ENCODE peak calls at places on chromosomes 5 and 9, in five cellular contexts. Z, K, N, X and E are unnamed samples.

GRCh38 chr5:66713998-66714397 is 117.8 kb downstream of the MAST4 start:
- DNase-seq in K (no peak), Z (no peak), X (no peak), N (peak; percentile 66), E (no peak)

GRCh38 chr5:89728750-89729149 is 680.8 kb downstream of the CETN3 start:
- DNase-seq in K (peak; percentile 76), X (peak; percentile 47), N (no peak), Z (no peak), E (no peak)

GRCh38 chr5:90878549-90879196 is 320.1 kb downstream of the ADGRV1 start:
- DNase-seq in K (peak; percentile 68), Z (no peak), X (no peak), N (no peak), E (no peak)

GRCh38 chr9:114218264-114219120 is 63.2 kb downstream of the COL27A1 start:
- DNase-seq in K (no peak), N (no peak), Z (no peak), X (no peak), E (no peak)

GRCh38 chr9:100601216-100601615 is 23.3 kb downstream of the CAVIN4 start:
- DNase-seq in K (peak; percentile 54), N (peak; percentile 89), X (peak; percentile 26), Z (peak; percentile 55), E (peak; percentile 90)

GRCh38 chr5:180803181-180804128 is 849 bp upstream of the MGAT1 start:
- DNase-seq in Z (no peak), N (peak; percentile 86), K (no peak), X (peak; percentile 59), E (peak; percentile 77)

GRCh38 chr9:116543731-116544400 is 143.2 kb upstream of the TRIM32 start:
- DNase-seq in K (peak; percentile 65), X (no peak), N (no peak), Z (no peak), E (no peak)

GRCh38 chr5:103364074-103364473 is 105.5 kb downstream of the MACIR start:
- DNase-seq in K (no peak), N (no peak), Z (no peak), X (no peak), E (no peak)

GRCh38 chr5:167633931-167634341 is 657.5 kb upstream of the WWC1 start:
- DNase-seq in Z (no peak), K (peak; percentile 81), X (no peak), N (no peak), E (no peak)

GRCh38 chr9:83062653-83063527 is at the start of gene RASEF:
- DNase-seq in K (peak; percentile 6), N (peak; percentile 89), X (peak; percentile 70), Z (peak; percentile 57), E (peak; percentile 88)

GRCh38 chr5:77993799-77994318 is 217.7 kb upstream of the TBCA start:
- DNase-seq in Z (no peak), K (no peak), X (no peak), N (no peak), E (peak; percentile 31)

GRCh38 chr5:43006411-43007202 is 33.5 kb downstream of the ANXA2R start:
- DNase-seq in X (no peak), N (no peak), K (no peak), Z (no peak), E (no peak)

GRCh38 chr5:169980418-169981053 is at the start of gene INSYN2B:
- DNase-seq in N (peak; percentile 96), X (peak; percentile 71), Z (peak; percentile 44), K (peak; percentile 93), E (peak; percentile 96)

GRCh38 chr5:57532513-57533497 is 50.2 kb upstream of the ACTBL2 start:
- DNase-seq in X (no peak), N (no peak), Z (no peak), K (peak; percentile 34), E (no peak)

GRCh38 chr5:10635257-10635860 is 71.5 kb downstream of the ANKRD33B start:
- DNase-seq in N (peak; percentile 63), Z (no peak), K (peak; percentile 43), X (no peak), E (no peak)

GRCh38 chr5:147935032-147935431 is 28.7 kb upstream of the C5orf46 start:
- DNase-seq in X (peak; percentile 21), N (no peak), Z (peak; percentile 15), K (peak; percentile 79), E (peak; percentile 82)

GRCh38 chr5:60522299-60522915 is 177.6 kb downstream of the DEPDC1B start:
- DNase-seq in Z (no peak), N (no peak), K (no peak), X (no peak), E (no peak)

GRCh38 chr5:159345861-159346260 is 15.6 kb upstream of the IL12B start:
- DNase-seq in Z (no peak), X (no peak), N (no peak), K (no peak), E (no peak)

GRCh38 chr9:129281506-129282145 is 103.6 kb upstream of the IER5L start:
- DNase-seq in K (no peak), Z (no peak), N (peak; percentile 45), X (no peak), E (no peak)

GRCh38 chr5:138504799-138505198 is 38.2 kb downstream of the ETF1 start:
- DNase-seq in N (no peak), K (no peak), X (peak; percentile 87), Z (peak; percentile 3), E (no peak)

GRCh38 chr9:23431459-23431858 is 394.6 kb downstream of the ELAVL2 start:
- DNase-seq in K (no peak), Z (no peak), N (no peak), X (no peak), E (no peak)

GRCh38 chr5:143386725-143387124 is 16.8 kb downstream of the NR3C1 start:
- DNase-seq in X (no peak), N (no peak), Z (no peak), K (peak; percentile 59), E (no peak)

GRCh38 chr9:131585375-131585774 is 40.1 kb downstream of the PRRT1B start:
- DNase-seq in N (no peak), Z (no peak), X (no peak), K (no peak), E (no peak)

GRCh38 chr5:138737494-138738265 is 15.5 kb upstream of the CTNNA1 start:
- DNase-seq in K (no peak), N (no peak), X (no peak), Z (no peak), E (no peak)

GRCh38 chr5:179137001-179137642 is 76.9 kb downstream of the ZNF354C start:
- DNase-seq in K (no peak), N (no peak), X (no peak), Z (no peak), E (no peak)

GRCh38 chr9:137445930-137446431 is 4.8 kb upstream of the ENTPD8 start:
- DNase-seq in X (no peak), N (no peak), Z (no peak), K (no peak), E (no peak)

GRCh38 chr5:130652178-130652577 is 512.9 kb downstream of the HINT1 start:
- DNase-seq in N (no peak), K (peak; percentile 55), X (no peak), Z (no peak), E (no peak)

GRCh38 chr5:149079883-149080282 is 17.0 kb upstream of the SH3TC2 start:
- DNase-seq in K (no peak), X (no peak), N (no peak), Z (no peak), E (no peak)

GRCh38 chr9:3939820-3940219 is 360.0 kb downstream of the GLIS3 start:
- DNase-seq in K (no peak), X (no peak), N (no peak), Z (no peak), E (no peak)

GRCh38 chr9:77604316-77604715 is 43.8 kb downstream of the GNA14 start:
- DNase-seq in K (no peak), Z (no peak), X (no peak), N (no peak), E (no peak)

GRCh38 chr9:114405294-114406034 is 17.7 kb upstream of the AKNA start:
- DNase-seq in Z (peak; percentile 39), X (peak; percentile 73), K (peak; percentile 81), N (peak; percentile 94), E (peak; percentile 92)

GRCh38 chr5:132947661-132948060 is 15.8 kb downstream of the AFF4 start:
- DNase-seq in N (no peak), K (no peak), X (no peak), Z (no peak), E (no peak)

GRCh38 chr5:134071850-134072207 is 42.7 kb upstream of the TCF7 start:
- DNase-seq in K (no peak), N (peak; percentile 63), X (no peak), Z (no peak), E (no peak)

GRCh38 chr9:7819984-7820383 is 20.4 kb upstream of the DMAC1 start:
- DNase-seq in X (no peak), Z (no peak), N (no peak), K (no peak), E (no peak)